ENCODE peak calls at places on chromosomes 13 and 19, in nine cellular contexts. Y, H, S, Q, R, X, V, T and B are unnamed samples.

GRCh38 chr13:28657784-28658538 is 969 bp upstream of the POMP start:
- DNase-seq in V (no peak), H (peak), S (no peak), X (no peak), R (peak), Y (peak), T (no peak), Q (no peak), B (no peak)

GRCh38 chr19:35013820-35014754 is 14.0 kb downstream of the GRAMD1A start:
- DNase-seq in H (no peak), X (no peak), V (peak), Q (no peak), T (no peak), Y (no peak), R (peak), S (no peak), B (no peak)

GRCh38 chr19:3042545-3043267 is 13.6 kb upstream of the TLE2 start:
- DNase-seq in T (no peak), V (no peak), H (no peak), Y (no peak), R (peak), Q (no peak), S (no peak), X (no peak), B (no peak)

GRCh38 chr19:8988204-8988603 is 22.0 kb downstream of the MUC16 start:
- DNase-seq in R (no peak), V (no peak), H (no peak), Q (no peak), T (no peak), S (no peak), Y (no peak), X (no peak), B (no peak)

GRCh38 chr19:33391631-33392249 is 18.2 kb downstream of the CEBPG start:
- DNase-seq in Y (no peak), X (no peak), T (no peak), Q (no peak), V (no peak), S (no peak), R (no peak), H (no peak), B (no peak)

GRCh38 chr13:98791611-98792010 is 39.1 kb upstream of the SLC15A1 start:
- DNase-seq in T (no peak), V (no peak), H (no peak), Q (no peak), X (no peak), R (no peak), Y (no peak), S (no peak), B (no peak)

GRCh38 chr13:110425444-110425780 is 118.3 kb downstream of the COL4A2 start:
- DNase-seq in Q (no peak), T (no peak), X (no peak), H (peak), V (no peak), S (no peak), R (peak), Y (no peak), B (no peak)

GRCh38 chr19:5801796-5802616 is 2.9 kb upstream of the NRTN start:
- DNase-seq in R (peak), H (no peak), X (no peak), V (no peak), Y (no peak), T (no peak), Q (no peak), S (no peak), B (no peak)

GRCh38 chr19:1266818-1267440 is 2.2 kb upstream of the CIRBP start:
- DNase-seq in H (peak), Q (peak), V (peak), X (no peak), Y (peak), S (no peak), R (peak), T (peak), B (peak)

GRCh38 chr19:37779139-37780035 is at the start of gene ZNF573:
- DNase-seq in Y (peak), H (peak), T (peak), R (peak), V (peak), S (peak), X (peak), Q (peak), B (peak)